ENCODE peak calls at places on chromosomes 3 and 15, in four cellular contexts. P, Q, L and A are unnamed samples.
A peak's percentile ranks its signal among the peaks of the same experiment; 100 is the strongest.

GRCh38 chr3:11434017-11434526 is 161.9 kb downstream of the ATG7 start:
- DNase-seq in P (no peak), L (no peak), Q (no peak), A (no peak)

GRCh38 chr3:106446271-106446670 is 577.5 kb upstream of the CBLB start:
- DNase-seq in L (no peak), Q (no peak), P (no peak), A (no peak)

GRCh38 chr3:49022751-49023171 is 840 bp downstream of the NDUFAF3 start:
- DNase-seq in Q (peak; percentile 39), L (no peak), P (no peak), A (no peak)

GRCh38 chr3:140922634-140923033 is 19.0 kb upstream of the SLC25A36 start:
- DNase-seq in P (no peak), L (peak; percentile 42), Q (no peak), A (no peak)

GRCh38 chr3:182783106-182783505 is 10.2 kb upstream of the ATP11B start:
- DNase-seq in L (no peak), Q (no peak), P (no peak), A (no peak)

GRCh38 chr3:58214484-58215316 is 3.9 kb upstream of the DNASE1L3 start:
- DNase-seq in L (no peak), P (peak; percentile 96), Q (no peak), A (no peak)

GRCh38 chr15:61653110-61653509 is 407.1 kb downstream of the VPS13C start:
- DNase-seq in P (no peak), L (no peak), Q (no peak), A (no peak)

GRCh38 chr3:54756330-54756731 is 171.5 kb downstream of the LRTM1 start:
- DNase-seq in L (no peak), P (no peak), Q (no peak), A (no peak)

GRCh38 chr3:41598804-41599481 is 363.0 kb downstream of the ULK4 start:
- DNase-seq in Q (no peak), L (no peak), P (no peak), A (no peak)

GRCh38 chr3:46375214-46375613 is 4.5 kb downstream of the CCR5 start:
- DNase-seq in Q (no peak), P (no peak), L (no peak), A (no peak)

GRCh38 chr3:187813198-187813597 is 67.9 kb upstream of the BCL6 start:
- DNase-seq in Q (no peak), L (no peak), P (no peak), A (no peak)

GRCh38 chr3:31732548-31732947 is 199.8 kb downstream of the STT3B start:
- DNase-seq in P (no peak), Q (no peak), L (no peak), A (no peak)

GRCh38 chr3:169243122-169243521 is 420.4 kb downstream of the MECOM start:
- DNase-seq in Q (no peak), L (no peak), P (no peak), A (peak; percentile 49)

GRCh38 chr15:70033529-70034140 is 64.1 kb downstream of the TLE3 start:
- DNase-seq in P (no peak), L (no peak), Q (no peak), A (no peak)

GRCh38 chr3:144677118-144677517 is 705.5 kb downstream of the DIPK2A start:
- DNase-seq in L (no peak), P (no peak), Q (no peak), A (no peak)

GRCh38 chr3:158369279-158369678 is 201.7 kb upstream of the MLF1 start:
- DNase-seq in Q (no peak), P (no peak), L (no peak), A (no peak)

GRCh38 chr3:87313641-87314040 is 37.3 kb upstream of the POU1F1 start:
- DNase-seq in Q (no peak), L (no peak), P (no peak), A (no peak)

GRCh38 chr3:82130056-82130455 is 368.6 kb upstream of the GBE1 start:
- DNase-seq in P (no peak), Q (no peak), L (no peak), A (no peak)

GRCh38 chr3:122560680-122561079 is 3.4 kb downstream of the PARP9 start:
- DNase-seq in L (peak; percentile 17), P (peak; percentile 63), Q (peak; percentile 58), A (peak; percentile 41)

GRCh38 chr3:61239871-61240270 is 11.4 kb downstream of the FHIT start:
- DNase-seq in L (no peak), P (no peak), Q (no peak), A (no peak)

GRCh38 chr3:182913889-182914288 is 66.4 kb downstream of the DCUN1D1 start:
- DNase-seq in L (no peak), P (peak; percentile 63), Q (no peak), A (no peak)

GRCh38 chr15:53323197-53323596 is 436.3 kb downstream of the WDR72 start:
- DNase-seq in P (no peak), L (no peak), Q (no peak), A (no peak)

GRCh38 chr15:52095597-52096262 is 16.8 kb downstream of the BCL2L10 start:
- DNase-seq in Q (no peak), P (no peak), L (no peak), A (no peak)

GRCh38 chr3:124281453-124282316 is 289.8 kb upstream of the ROPN1 start:
- DNase-seq in L (peak; percentile 17), Q (peak; percentile 10), P (no peak), A (peak; percentile 38)

GRCh38 chr3:186520957-186521842 is 23.0 kb downstream of the CRYGS start:
- DNase-seq in L (no peak), Q (no peak), P (peak; percentile 80), A (no peak)

GRCh38 chr15:43977072-43977884 is 150.5 kb downstream of the WDR76 start:
- DNase-seq in L (no peak), P (peak; percentile 63), Q (peak; percentile 22), A (no peak)

GRCh38 chr3:94616833-94617232 is 554.0 kb downstream of the NSUN3 start:
- DNase-seq in Q (peak; percentile 50), P (no peak), L (no peak), A (no peak)

GRCh38 chr3:20648294-20648693 is 462.3 kb upstream of the SGO1 start:
- DNase-seq in Q (no peak), L (no peak), P (no peak), A (no peak)

GRCh38 chr3:159637895-159638542 is 350.6 kb upstream of the IL12A start:
- DNase-seq in Q (no peak), L (no peak), P (no peak), A (no peak)

GRCh38 chr15:100726070-100726420 is 123.7 kb downstream of the ASB7 start:
- DNase-seq in Q (no peak), L (no peak), P (no peak), A (no peak)

GRCh38 chr3:46632792-46633191 is 20.5 kb downstream of the FAM240A start:
- DNase-seq in Q (peak; percentile 30), L (no peak), P (no peak), A (no peak)

GRCh38 chr15:57037548-57037947 is 119.1 kb downstream of the TCF12 start:
- DNase-seq in P (no peak), L (no peak), Q (no peak), A (no peak)

GRCh38 chr15:57038040-57038439 is 119.6 kb downstream of the TCF12 start:
- DNase-seq in L (no peak), P (no peak), Q (no peak), A (no peak)

GRCh38 chr15:57034613-57035012 is 116.2 kb downstream of the TCF12 start:
- DNase-seq in Q (no peak), P (no peak), L (no peak), A (no peak)

GRCh38 chr15:57035664-57036063 is 117.2 kb downstream of the TCF12 start:
- DNase-seq in Q (no peak), L (peak; percentile 12), P (no peak), A (no peak)

DNA sequence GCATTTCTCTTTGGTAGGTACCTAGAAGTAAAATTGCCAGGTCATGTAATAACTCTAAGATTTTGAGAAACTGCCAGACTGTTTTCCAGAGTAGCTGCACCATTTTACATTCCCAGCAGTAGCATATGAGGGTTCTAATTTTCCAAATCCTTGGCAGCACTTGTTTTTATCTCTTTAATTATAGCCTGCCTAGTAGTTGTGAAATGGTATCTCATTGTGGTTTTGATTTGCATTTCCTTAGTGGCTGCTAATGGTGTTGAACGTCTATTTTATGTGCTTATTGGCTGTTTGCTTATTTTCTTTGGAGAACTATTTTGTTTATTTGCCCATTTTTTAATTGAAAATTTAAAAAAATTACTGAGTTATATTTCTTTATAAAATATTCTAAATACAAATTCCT is 117.9 kb downstream of the TCF12 start:
- DNase-seq in Q (no peak), L (no peak), P (no peak), A (no peak)
- TF ChIP-seq BHLHE40 in Q (no peak), L (no peak), P (no peak), A (no peak)

DNA sequence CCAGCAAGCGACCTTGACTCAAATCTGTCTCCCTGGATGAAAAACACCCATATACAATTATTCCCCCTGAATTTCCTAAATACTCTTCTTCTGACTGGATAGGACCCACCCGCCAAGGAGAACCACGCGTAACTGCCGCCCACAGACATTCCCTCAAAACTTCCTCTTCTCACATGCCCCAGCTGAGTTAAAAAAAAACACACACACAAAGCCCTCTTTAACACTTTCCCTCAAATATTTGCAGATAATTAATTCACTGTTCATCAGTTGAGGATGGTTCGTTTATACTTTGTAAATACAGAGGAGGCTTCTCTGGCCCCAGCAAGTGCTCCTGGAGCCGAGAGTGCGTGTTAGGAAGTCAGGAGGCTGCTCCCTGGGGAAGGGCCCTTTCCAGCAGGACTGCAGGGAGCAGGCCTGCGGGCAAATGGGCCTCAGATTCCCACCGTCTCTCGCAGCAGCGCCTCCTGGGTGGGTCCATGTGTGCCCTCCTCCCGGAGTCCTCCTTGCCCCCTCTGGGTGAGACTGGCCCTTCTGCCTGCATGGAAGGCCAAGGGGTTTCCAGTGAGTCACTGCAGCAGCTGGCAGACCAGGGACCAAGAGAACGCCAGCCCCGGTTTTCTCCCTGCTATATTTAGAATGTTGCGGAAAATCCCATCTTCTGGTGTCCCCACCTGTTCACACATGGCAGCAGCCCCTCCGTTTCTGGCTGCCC is 46.8 kb downstream of the MGLL start:
- DNase-seq in Q (no peak), L (no peak), P (no peak), A (no peak)
- TF ChIP-seq FOXK2 in Q (no peak), L (no peak), P (no peak), A (no peak)

GRCh38 chr3:16392733-16393132 is 120.8 kb downstream of the RFTN1 start:
- DNase-seq in L (no peak), Q (no peak), P (no peak), A (no peak)
- TF ChIP-seq BHLHE40 in L (no peak), Q (no peak), P (no peak), A (no peak)

DNA sequence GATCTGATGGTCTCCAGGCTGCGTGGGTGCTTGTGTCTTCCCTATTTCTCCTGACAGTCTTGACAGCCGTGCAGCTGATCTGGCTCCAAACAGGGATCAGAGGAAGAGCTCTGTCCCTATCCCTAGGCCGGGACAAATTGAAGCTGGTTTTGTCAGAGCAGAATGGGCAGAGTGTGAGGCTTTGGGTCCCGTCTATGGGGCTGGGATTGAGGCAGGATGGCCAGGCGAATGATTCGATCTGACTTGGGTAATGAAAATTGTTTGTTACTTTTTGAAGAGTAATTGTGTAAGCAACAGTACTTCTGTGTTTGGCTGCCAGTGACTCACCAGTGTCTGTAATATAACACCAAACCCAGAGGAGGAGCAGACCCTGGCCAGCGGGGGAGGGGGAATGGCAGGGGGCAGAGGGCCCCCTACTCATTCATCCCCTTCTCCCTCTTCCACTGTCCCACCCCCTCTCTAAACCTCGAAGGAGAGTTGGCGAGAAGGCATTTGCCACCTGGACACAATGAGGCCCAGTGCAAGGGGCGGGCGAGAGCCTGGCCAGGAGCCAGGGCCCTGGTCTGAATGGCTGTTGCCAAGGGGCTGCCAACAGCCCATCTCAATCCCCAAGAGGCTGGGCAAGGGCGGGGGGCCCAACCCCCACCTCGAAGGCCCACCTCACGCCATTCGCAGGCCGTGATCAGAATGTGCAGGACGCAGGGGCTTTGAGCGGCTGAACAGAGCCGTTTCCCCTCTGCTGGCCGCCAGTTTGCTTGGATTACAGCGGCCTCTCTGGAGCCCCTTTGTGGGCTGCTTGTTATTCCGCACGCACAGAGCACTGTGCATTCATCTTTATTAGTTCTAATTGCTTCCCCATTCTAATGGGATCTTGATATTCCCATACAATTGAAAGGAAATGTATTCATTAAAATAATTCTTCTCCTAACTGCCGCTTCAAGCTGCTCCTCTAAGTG is 5.1 kb upstream of the MAGEF1 start:
- DNase-seq in P (no peak), L (no peak), Q (peak; percentile 12), A (no peak)
- TF ChIP-seq FOXK2 in P (no peak), L (no peak), Q (no peak), A (no peak)